ENCODE peak calls at places on chromosomes 1 and 21, in five cellular contexts. F is fibroblast of lung, J is body of pancreas, W is psoas muscle, O is transverse colon. V is an unnamed sample.
A peak's percentile ranks its signal among the peaks of the same experiment; 100 is the strongest.

GRCh38 chr1:159005676-159006075 is 4.0 kb upstream of the IFI16 start:
- DNase-seq in F (no peak), O (no peak), W (no peak), J (no peak), V (no peak)

GRCh38 chr1:168835153-168835648 is 106.2 kb upstream of the DPT start:
- DNase-seq in F (no peak), W (no peak), J (no peak), O (no peak), V (no peak)

GRCh38 chr1:6004412-6005123 is 12.3 kb upstream of the NPHP4 start:
- DNase-seq in J (no peak), O (no peak), W (peak; percentile 6), F (no peak), V (no peak)

GRCh38 chr1:202210969-202211368 is 17.4 kb downstream of the LGR6 start:
- DNase-seq in J (no peak), W (no peak), F (no peak), O (no peak), V (no peak)

GRCh38 chr1:206117151-206117948 is at the start of gene AVPR1B:
- DNase-seq in O (peak; percentile 25), F (peak; percentile 8), W (peak; percentile 70), J (peak; percentile 23), V (peak; percentile 48)

GRCh38 chr1:154609398-154610380 is 1.7 kb upstream of the ADAR start:
- DNase-seq in F (no peak), W (no peak), J (no peak), O (peak; percentile 27), V (peak; percentile 40)

GRCh38 chr1:96362623-96363022 is 359.0 kb upstream of the PTBP2 start:
- DNase-seq in F (peak; percentile 98), W (no peak), O (no peak), J (no peak), V (no peak)

GRCh38 chr1:46183119-46183842 is 7.0 kb upstream of the P3R3URF start:
- DNase-seq in J (peak; percentile 94), W (peak; percentile 94), O (peak; percentile 89), F (peak; percentile 77), V (no peak)

GRCh38 chr1:18874600-18874999 is 15.1 kb upstream of the TAS1R2 start:
- DNase-seq in J (no peak), O (peak; percentile 50), F (no peak), W (no peak), V (no peak)

GRCh38 chr1:17564458-17565393 is 25.2 kb downstream of the ARHGEF10L start:
- DNase-seq in J (peak; percentile 82), O (peak; percentile 70), F (no peak), W (no peak), V (no peak)

GRCh38 chr1:94093996-94094395 is 27.0 kb downstream of the ABCA4 start:
- DNase-seq in W (no peak), F (no peak), O (no peak), J (no peak), V (no peak)

GRCh38 chr1:59261537-59261936 is 35.4 kb upstream of the FGGY start:
- DNase-seq in W (no peak), J (no peak), F (peak; percentile 46), O (no peak), V (no peak)

GRCh38 chr1:69814926-69815325 is 247.2 kb downstream of the LRRC7 start:
- DNase-seq in J (no peak), F (peak; percentile 38), O (no peak), W (no peak), V (no peak)

GRCh38 chr21:25569084-25569483 is 38.2 kb downstream of the MRPL39 start:
- DNase-seq in W (no peak), J (no peak), F (peak; percentile 32), O (no peak), V (no peak)

GRCh38 chr1:210726621-210727020 is 397.9 kb downstream of the HHAT start:
- DNase-seq in J (peak; percentile 17), W (no peak), F (no peak), O (no peak), V (no peak)

GRCh38 chr1:100896481-100896982 is 642 bp downstream of the SLC30A7 start:
- DNase-seq in O (peak; percentile 40), J (peak; percentile 28), W (no peak), F (peak; percentile 53), V (peak; percentile 55)

GRCh38 chr1:64469977-64470669 is at the start of gene CACHD1:
- DNase-seq in F (peak; percentile 79), W (peak; percentile 88), O (peak; percentile 63), J (peak; percentile 82), V (peak; percentile 78)

GRCh38 chr1:170586321-170586855 is 54.4 kb downstream of the GORAB start:
- DNase-seq in J (no peak), F (peak; percentile 26), W (no peak), O (no peak), V (no peak)

GRCh38 chr1:47705517-47706130 is 267.8 kb downstream of the FOXD2 start:
- DNase-seq in J (no peak), F (peak; percentile 7), O (no peak), W (no peak), V (no peak)

GRCh38 chr1:203686091-203686632 is 59.5 kb downstream of the ATP2B4 start:
- DNase-seq in W (no peak), J (no peak), F (peak; percentile 47), O (no peak), V (no peak)

GRCh38 chr1:90007979-90008404 is 13.1 kb downstream of the ZNF326 start:
- DNase-seq in F (peak; percentile 22), W (no peak), J (no peak), O (no peak), V (no peak)

GRCh38 chr1:203044546-203044975 is 18.3 kb downstream of the PPFIA4 start:
- DNase-seq in O (no peak), W (no peak), J (no peak), F (no peak), V (no peak)

DNA sequence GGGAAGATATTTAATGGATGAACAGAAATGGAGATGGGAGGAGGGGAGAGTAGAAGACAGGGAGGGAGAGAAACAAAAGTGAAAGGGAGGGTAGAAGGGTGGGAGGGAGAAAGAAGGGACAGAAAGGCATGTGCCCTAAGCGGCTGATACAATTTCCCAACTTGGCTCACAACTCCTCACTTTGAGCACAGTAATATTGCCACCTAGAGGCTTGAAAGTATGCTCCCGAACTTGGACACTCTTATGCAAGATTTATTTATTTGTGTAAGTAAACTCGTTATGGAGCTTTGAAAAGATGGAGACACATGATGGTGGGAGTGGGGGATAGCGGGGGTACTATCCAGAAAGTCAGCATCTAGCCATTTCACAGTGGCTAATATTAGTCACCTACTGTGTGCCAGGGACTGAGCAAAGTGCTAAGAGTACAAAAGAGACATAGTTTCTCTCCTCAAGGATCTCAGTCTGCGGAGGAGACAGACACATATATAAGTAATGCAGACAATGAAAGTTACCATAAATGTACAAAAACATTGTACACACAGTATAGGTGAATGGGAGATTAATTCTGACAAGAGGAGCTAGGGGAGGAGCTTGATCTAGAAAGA is 189.7 kb downstream of the SEC16B start:
- DNase-seq in F (peak; percentile 78), J (no peak), O (no peak), W (no peak), V (peak; percentile 28)
- TF ChIP-seq CTCF in F (peak; percentile 75), J (peak; percentile 65), O (peak; percentile 48), W (peak; percentile 60), V (peak; percentile 22)

GRCh38 chr1:50920409-50920808 is 39.7 kb downstream of the FAF1 start:
- DNase-seq in O (no peak), F (no peak), W (no peak), J (no peak), V (no peak)
- TF ChIP-seq CTCF in O (no peak), F (no peak), W (no peak), J (no peak), V (no peak)

GRCh38 chr1:24751833-24752232 is 6.6 kb downstream of the CLIC4 start:
- DNase-seq in O (no peak), W (no peak), J (no peak), F (no peak), V (no peak)

GRCh38 chr1:24752305-24752704 is 7.1 kb downstream of the CLIC4 start:
- DNase-seq in J (no peak), W (no peak), O (no peak), F (no peak), V (no peak)

GRCh38 chr1:24749886-24750285 is 4.6 kb downstream of the CLIC4 start:
- DNase-seq in O (no peak), W (no peak), F (no peak), J (no peak), V (no peak)

GRCh38 chr1:24748191-24749121 is 3.2 kb downstream of the CLIC4 start:
- DNase-seq in J (no peak), O (no peak), W (no peak), F (no peak), V (no peak)

DNA sequence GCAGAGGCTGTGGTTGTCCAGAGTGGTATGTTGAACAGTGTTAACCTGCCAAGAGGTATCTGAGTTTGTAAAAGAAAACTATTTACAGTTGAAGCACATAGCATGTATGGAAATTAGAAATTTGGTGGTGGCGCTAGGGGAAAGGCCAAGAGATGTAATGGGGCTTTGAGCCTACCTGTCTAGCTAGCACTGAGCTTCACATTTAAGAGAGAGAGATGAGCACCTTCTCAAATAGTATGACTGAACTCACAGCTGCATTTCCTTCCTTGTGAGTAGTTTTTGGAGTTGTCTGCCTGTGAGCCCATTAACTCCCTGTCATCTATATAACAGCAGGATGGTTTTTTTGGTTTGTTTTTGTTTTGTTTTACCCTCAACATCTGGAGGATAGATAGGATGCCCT is 4.0 kb downstream of the CLIC4 start:
- DNase-seq in J (no peak), O (no peak), F (no peak), W (no peak), V (no peak)
- TF ChIP-seq CTCF in J (no peak), O (no peak), F (no peak), W (no peak), V (no peak)

GRCh38 chr1:28910379-28911125 is 3.8 kb upstream of the EPB41 start:
- DNase-seq in W (no peak), O (no peak), J (no peak), F (no peak), V (no peak)

GRCh38 chr1:28914228-28915035 is at the start of gene EPB41:
- DNase-seq in J (peak; percentile 91), O (peak; percentile 93), F (peak; percentile 93), W (peak; percentile 93), V (peak; percentile 98)

GRCh38 chr1:28913786-28914227 is 562 bp upstream of the EPB41 start:
- DNase-seq in F (no peak), O (no peak), J (no peak), W (no peak), V (no peak)

GRCh38 chr1:28917757-28918118 is 3.4 kb downstream of the EPB41 start:
- DNase-seq in J (no peak), W (no peak), F (no peak), O (no peak), V (no peak)

DNA sequence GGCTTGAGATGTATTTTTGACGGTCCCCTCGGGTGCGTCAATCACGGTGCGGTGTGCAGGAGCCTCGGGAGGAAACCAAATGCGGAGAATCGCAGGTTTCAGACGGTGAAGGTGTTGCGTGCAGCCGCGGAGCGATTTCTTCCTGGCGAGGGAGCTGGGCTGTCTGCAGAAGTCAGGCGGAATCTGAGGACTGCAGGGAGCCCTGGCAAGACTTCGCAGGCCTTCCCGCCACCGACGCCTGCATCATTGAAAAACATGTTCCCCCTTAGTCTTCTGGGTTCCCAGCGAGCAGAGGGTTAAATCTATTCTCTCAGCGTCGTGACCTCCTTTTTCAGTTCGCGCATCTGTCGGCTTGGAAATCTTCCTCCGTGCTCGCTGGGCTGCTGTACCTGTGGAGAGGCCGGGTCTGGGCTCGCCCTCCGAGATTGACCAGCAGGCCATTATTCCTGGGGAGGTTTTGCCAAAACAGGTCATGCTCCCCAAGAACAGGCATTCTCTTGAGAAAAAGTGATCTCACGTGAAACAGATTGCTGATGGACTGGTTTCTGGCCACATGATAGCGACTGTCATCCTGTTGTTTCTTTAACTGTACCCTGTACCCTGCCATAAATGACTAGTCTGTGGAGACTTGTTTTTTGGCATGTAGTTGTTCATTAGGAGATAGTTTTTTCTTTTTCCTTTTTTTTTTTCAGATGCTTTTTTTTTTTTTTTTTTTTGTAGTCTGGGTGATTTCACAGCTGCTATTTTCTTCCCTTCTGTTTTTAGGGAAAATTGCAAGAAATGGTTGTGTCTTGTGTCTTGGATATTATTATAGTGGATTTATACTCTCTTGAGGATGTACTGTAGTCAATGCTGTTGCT is 897 bp downstream of the EPB41 start:
- DNase-seq in W (no peak), F (peak; percentile 54), O (peak; percentile 45), J (peak; percentile 34), V (peak; percentile 44)
- TF ChIP-seq CTCF in W (no peak), F (no peak), O (no peak), J (no peak), V (no peak)